ENCODE peak calls at places on chromosomes 12 and 14, in six cellular contexts. X, I, C, S, Q and M are unnamed samples.

GRCh38 chr14:34111933-34112332 is 161.1 kb upstream of the EGLN3 start:
- DNase-seq in S (no peak), C (no peak), I (no peak), X (no peak), Q (no peak), M (no peak)

GRCh38 chr14:104307627-104308401 is 169.4 kb downstream of the KIF26A start:
- DNase-seq in S (no peak), C (no peak), Q (no peak), I (no peak), X (no peak), M (no peak)

GRCh38 chr14:105859717-105860614 is 333.6 kb downstream of the TMEM121 start:
- DNase-seq in Q (no peak), S (peak; percentile 58), X (peak; percentile 27), I (no peak), C (no peak), M (no peak)

GRCh38 chr12:124453419-124454351 is 113.7 kb downstream of the NCOR2 start:
- DNase-seq in Q (peak; percentile 59), S (peak; percentile 74), X (peak; percentile 95), I (peak; percentile 91), C (no peak), M (no peak)

GRCh38 chr12:96247567-96247962 is 53.4 kb downstream of the ELK3 start:
- DNase-seq in Q (no peak), C (no peak), S (no peak), I (no peak), X (no peak), M (no peak)

GRCh38 chr14:94029250-94029649 is 3.1 kb downstream of the OTUB2 start:
- DNase-seq in C (no peak), Q (no peak), S (no peak), I (no peak), X (peak; percentile 72), M (no peak)

GRCh38 chr14:56334458-56334857 is 216.2 kb downstream of the PELI2 start:
- DNase-seq in X (no peak), C (no peak), S (no peak), Q (no peak), I (no peak), M (no peak)

GRCh38 chr12:91273542-91273941 is 90.9 kb upstream of the DCN start:
- DNase-seq in Q (no peak), C (no peak), X (no peak), I (no peak), S (no peak), M (no peak)

GRCh38 chr14:50740858-50741257 is 72.8 kb upstream of the SAV1 start:
- DNase-seq in I (no peak), C (no peak), S (no peak), X (no peak), Q (no peak), M (no peak)

GRCh38 chr14:64501326-64502171 is 2.1 kb downstream of the ZBTB25 start:
- DNase-seq in S (peak; percentile 28), C (no peak), I (no peak), X (peak; percentile 36), Q (no peak), M (no peak)

GRCh38 chr14:61561657-61562276 is 133.5 kb upstream of the HIF1A start:
- DNase-seq in I (no peak), X (peak; percentile 68), C (no peak), S (no peak), Q (peak; percentile 98), M (peak; percentile 96)

GRCh38 chr12:116594325-116595038 is 35.3 kb downstream of the MAP1LC3B2 start:
- DNase-seq in Q (no peak), S (peak; percentile 7), I (no peak), X (peak; percentile 96), C (no peak), M (no peak)